ENCODE peak calls at places on chromosomes 7 and 10, in seven cellular contexts. E, A, K, G, Q, F and L are unnamed samples.

GRCh38 chr7:44308741-44309270 is 16.6 kb downstream of the CAMK2B start:
- DNase-seq in G (no peak), Q (no peak), F (no peak), A (peak), E (no peak), K (no peak), L (no peak)

GRCh38 chr7:33444501-33444900 is 315.1 kb downstream of the BBS9 start:
- DNase-seq in A (no peak), F (no peak), K (peak), Q (no peak), E (peak), G (no peak), L (no peak)

GRCh38 chr7:131649003-131649541 is 92.6 kb upstream of the PODXL start:
- DNase-seq in K (peak), A (no peak), E (no peak), Q (no peak), F (no peak), G (no peak), L (no peak)

GRCh38 chr10:43056568-43057011 is 20.3 kb upstream of the RET start:
- DNase-seq in A (no peak), E (peak), G (no peak), K (no peak), F (no peak), Q (peak), L (no peak)

GRCh38 chr7:20236790-20237189 is 19.6 kb upstream of the MACC1 start:
- DNase-seq in A (no peak), K (peak), F (no peak), G (no peak), E (no peak), Q (no peak), L (no peak)

GRCh38 chr10:69344591-69345244 is 66.4 kb downstream of the HK1 start:
- DNase-seq in E (no peak), F (no peak), Q (no peak), G (no peak), A (peak), K (no peak), L (no peak)

GRCh38 chr10:131896403-131896802 is 4.4 kb upstream of the PPP2R2D start:
- DNase-seq in F (no peak), G (no peak), Q (no peak), K (no peak), A (no peak), E (peak), L (no peak)

GRCh38 chr7:7738622-7739021 is 20.2 kb upstream of the RPA3 start:
- DNase-seq in F (no peak), Q (no peak), G (no peak), K (no peak), A (no peak), E (no peak), L (no peak)

GRCh38 chr10:36538945-36539586 is 586.3 kb upstream of the ANKRD30A start:
- DNase-seq in G (peak), E (no peak), F (no peak), K (peak), A (no peak), Q (no peak), L (no peak)

GRCh38 chr10:69632516-69633199 is 2.6 kb downstream of the FAM241B start:
- DNase-seq in A (no peak), K (no peak), Q (no peak), E (no peak), F (no peak), G (no peak), L (no peak)

GRCh38 chr10:33238643-33239042 is 95.8 kb downstream of the NRP1 start:
- DNase-seq in E (no peak), Q (no peak), G (no peak), K (peak), A (no peak), F (no peak), L (no peak)

GRCh38 chr10:72062341-72062740 is 26.0 kb downstream of the SPOCK2 start:
- DNase-seq in E (no peak), K (no peak), A (no peak), Q (no peak), G (no peak), F (no peak), L (no peak)

GRCh38 chr10:106682175-106682574 is 482.3 kb downstream of the SORCS1 start:
- DNase-seq in E (no peak), F (no peak), A (no peak), K (no peak), G (no peak), Q (no peak), L (no peak)
- TF ChIP-seq CTCF in E (no peak), F (no peak), A (no peak), K (peak), G (no peak), Q (no peak), L (no peak)

GRCh38 chr7:5428470-5429252 is 5.0 kb upstream of the TNRC18 start:
- DNase-seq in Q (peak), G (peak), F (no peak), E (peak), A (no peak), K (peak), L (no peak)

GRCh38 chr7:5431485-5432118 is 8.0 kb upstream of the TNRC18 start:
- DNase-seq in G (no peak), Q (no peak), A (no peak), K (no peak), F (no peak), E (no peak), L (no peak)

GRCh38 chr7:5429253-5429856 is 5.7 kb upstream of the TNRC18 start:
- DNase-seq in E (peak), F (no peak), K (peak), G (no peak), Q (peak), A (no peak), L (no peak)

GRCh38 chr7:5429857-5430611 is 6.4 kb upstream of the TNRC18 start:
- DNase-seq in Q (peak), E (peak), K (peak), F (no peak), G (no peak), A (no peak), L (no peak)

DNA sequence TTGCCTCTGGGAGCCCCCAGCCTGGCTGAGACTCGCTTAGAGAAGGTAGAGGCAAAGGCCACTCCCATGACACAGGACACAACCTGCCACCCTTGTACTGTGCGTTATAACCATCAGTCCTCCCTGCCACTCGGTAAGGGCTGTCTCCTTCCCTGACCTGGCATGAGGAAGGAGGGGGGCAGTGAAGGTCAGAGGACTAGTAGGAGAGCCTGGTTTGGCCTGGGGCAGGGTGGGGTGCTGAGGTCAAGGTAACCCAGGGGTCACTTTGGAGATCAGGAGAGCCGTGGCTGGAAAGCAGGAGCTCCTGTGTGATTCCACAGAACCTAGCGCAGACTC is 6.9 kb upstream of the TNRC18 start:
- DNase-seq in F (no peak), E (no peak), G (no peak), Q (no peak), K (no peak), A (no peak), L (no peak)
- TF ChIP-seq CTCF in F (no peak), E (no peak), G (no peak), Q (no peak), K (no peak), A (no peak), L (no peak)

GRCh38 chr7:90222811-90223725 is 11.5 kb downstream of the STEAP2 start:
- DNase-seq in E (peak), F (no peak), K (peak), G (no peak), Q (no peak), A (no peak), L (no peak)

GRCh38 chr7:90225601-90226000 is 14.1 kb downstream of the STEAP2 start:
- DNase-seq in K (no peak), A (no peak), Q (no peak), E (no peak), G (no peak), F (no peak), L (no peak)

GRCh38 chr7:90225181-90225580 is 13.6 kb downstream of the STEAP2 start:
- DNase-seq in E (no peak), Q (no peak), K (no peak), F (no peak), A (no peak), G (no peak), L (no peak)

GRCh38 chr7:90224204-90224603 is 12.7 kb downstream of the STEAP2 start:
- DNase-seq in F (no peak), G (no peak), A (no peak), K (no peak), E (no peak), Q (no peak), L (no peak)

DNA sequence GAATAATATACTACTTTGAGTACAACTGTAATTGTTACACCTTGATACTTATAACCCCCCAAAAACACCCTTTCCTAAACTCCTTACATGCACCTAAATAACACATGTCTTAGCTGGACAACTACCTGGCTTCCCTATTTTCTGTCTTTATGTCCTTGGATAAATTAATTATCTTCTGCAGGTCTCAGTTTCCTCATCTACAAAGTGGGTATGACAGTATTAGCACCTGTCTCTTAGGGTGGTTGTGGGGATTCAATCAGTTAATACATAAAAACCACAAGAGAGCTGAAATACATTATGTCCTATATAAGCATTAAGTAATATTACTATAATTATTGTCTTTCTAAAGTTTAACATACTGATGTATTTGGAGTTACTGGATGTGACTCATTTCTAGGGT is 10.8 kb downstream of the STEAP2 start:
- DNase-seq in A (no peak), Q (no peak), F (no peak), G (no peak), K (no peak), E (no peak), L (no peak)
- TF ChIP-seq CTCF in A (no peak), Q (no peak), F (no peak), G (no peak), K (no peak), E (no peak), L (no peak)

DNA sequence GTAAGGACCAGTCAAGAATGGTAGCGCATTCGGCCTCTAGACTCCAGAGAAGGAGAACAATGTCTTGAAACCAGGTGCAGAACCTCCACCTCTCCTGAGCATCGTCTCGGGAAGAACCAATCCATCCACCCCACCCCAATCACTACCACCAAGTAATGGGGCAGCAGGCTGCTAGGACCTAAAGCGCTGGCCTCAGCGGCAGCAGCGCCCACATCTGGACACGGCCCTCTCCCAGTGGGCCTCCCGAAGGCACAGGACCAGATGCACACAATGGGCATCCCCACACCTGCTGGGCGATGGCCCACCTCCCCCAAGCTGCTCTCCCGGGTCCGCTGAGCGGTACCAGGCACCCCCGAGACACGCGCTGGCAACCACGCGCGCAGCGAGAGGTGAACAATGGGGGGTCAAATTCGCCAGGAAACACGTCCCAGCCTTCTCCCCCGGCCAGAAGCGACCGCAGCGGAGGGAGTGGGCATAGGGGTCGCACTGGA is 631 bp downstream of the CTTNBP2 start:
- DNase-seq in K (no peak), E (peak), F (no peak), G (no peak), A (peak), Q (no peak), L (no peak)
- TF ChIP-seq CTCF in K (no peak), E (no peak), F (no peak), G (no peak), A (no peak), Q (no peak), L (no peak)

GRCh38 chr7:591856-592628 is 72.4 kb upstream of the PDGFA start:
- DNase-seq in F (no peak), K (no peak), E (no peak), A (no peak), G (no peak), Q (no peak), L (no peak)
- TF ChIP-seq CTCF in F (no peak), K (no peak), E (no peak), A (no peak), G (no peak), Q (no peak), L (no peak)

GRCh38 chr7:27128776-27129728 is 1.5 kb downstream of the HOXA4 start:
- DNase-seq in Q (no peak), E (no peak), F (no peak), A (no peak), G (no peak), K (no peak), L (no peak)

GRCh38 chr7:27128034-27128433 is 2.5 kb downstream of the HOXA4 start:
- DNase-seq in F (no peak), K (no peak), Q (no peak), E (no peak), A (no peak), G (no peak), L (no peak)

GRCh38 chr7:27130540-27131389 is at the start of gene HOXA4:
- DNase-seq in K (peak), Q (peak), F (peak), E (peak), A (peak), G (no peak), L (no peak)

GRCh38 chr7:27131390-27131819 is 848 bp upstream of the HOXA4 start:
- DNase-seq in E (no peak), K (no peak), F (no peak), A (no peak), G (no peak), Q (no peak), L (no peak)

GRCh38 chr7:27129729-27130539 is 623 bp downstream of the HOXA4 start:
- DNase-seq in E (no peak), A (no peak), K (peak), F (no peak), G (no peak), Q (peak), L (no peak)
- TF ChIP-seq CTCF in E (no peak), A (no peak), K (no peak), F (no peak), G (no peak), Q (peak), L (no peak)